ENCODE peak calls at places on chromosomes 7 and 10, in ten cellular contexts. O is uterus, B is GM06990, G is foreskin fibroblast, Q is mucosa of descending colon, W is omental fat pad, Y is adrenal gland, K is tibial nerve, R is Panc1, A is breast epithelium. D is an unnamed sample.

GRCh38 chr7:75737856-75738603 is 711 bp downstream of the HIP1 start:
- DNase-seq in Y (no peak), Q (no peak), A (no peak), R (no peak), W (no peak), G (peak; percentile 46), O (peak; percentile 35), K (no peak), B (no peak), D (no peak)

GRCh38 chr7:16891338-16891737 is 9.6 kb upstream of the AGR3 start:
- DNase-seq in R (peak; percentile 65), Q (peak; percentile 55), Y (no peak), G (peak; percentile 70), O (no peak), A (no peak), W (no peak), B (no peak), K (peak; percentile 13), D (peak; percentile 58)

GRCh38 chr7:69599211-69599878 is 1.1 kb downstream of the AUTS2 start:
- DNase-seq in Q (no peak), G (peak; percentile 10), Y (no peak), B (peak; percentile 29), K (no peak), A (no peak), O (peak; percentile 27), W (no peak), R (no peak), D (no peak)

GRCh38 chr10:125123363-125124113 is 36.8 kb downstream of the CTBP2 start:
- DNase-seq in A (peak; percentile 91), K (peak; percentile 59), O (peak; percentile 73), Q (peak; percentile 91), B (no peak), R (peak; percentile 60), W (no peak), G (peak; percentile 89), Y (peak; percentile 96), D (no peak)

GRCh38 chr10:80513106-80513505 is 24.6 kb upstream of the SH2D4B start:
- DNase-seq in R (no peak), A (no peak), K (no peak), Y (peak; percentile 39), O (no peak), B (no peak), Q (no peak), W (no peak), G (no peak), D (no peak)

GRCh38 chr7:47432988-47433895 is 148.7 kb downstream of the TNS3 start:
- DNase-seq in Y (no peak), O (no peak), A (no peak), K (no peak), Q (no peak), B (no peak), G (no peak), R (no peak), W (no peak), D (no peak)

GRCh38 chr10:132546567-132547420 is 9.2 kb downstream of the INPP5A start:
- DNase-seq in W (no peak), O (no peak), Y (no peak), K (no peak), R (no peak), A (no peak), B (no peak), Q (no peak), G (no peak), D (no peak)

GRCh38 chr10:9596368-9596920 is 1421.2 kb upstream of the CELF2 start:
- DNase-seq in K (no peak), Y (no peak), Q (no peak), O (no peak), G (peak; percentile 89), A (no peak), B (no peak), W (no peak), R (no peak), D (no peak)

GRCh38 chr10:34981834-34982233 is 108.3 kb downstream of the CUL2 start:
- DNase-seq in A (no peak), B (no peak), G (no peak), R (no peak), K (no peak), W (no peak), Q (no peak), Y (no peak), O (no peak), D (no peak)

GRCh38 chr10:34979938-34980337 is 110.2 kb downstream of the CUL2 start:
- DNase-seq in A (no peak), Y (no peak), K (no peak), B (no peak), W (no peak), G (no peak), Q (no peak), O (no peak), R (no peak), D (no peak)

GRCh38 chr10:34985146-34985545 is 105.0 kb downstream of the CUL2 start:
- DNase-seq in A (no peak), K (no peak), R (no peak), G (no peak), O (no peak), B (no peak), Q (no peak), Y (no peak), W (no peak), D (no peak)

GRCh38 chr10:34988397-34989067 is 101.6 kb downstream of the CUL2 start:
- DNase-seq in R (no peak), O (no peak), Y (no peak), W (no peak), G (no peak), A (no peak), K (no peak), Q (no peak), B (no peak), D (no peak)

DNA sequence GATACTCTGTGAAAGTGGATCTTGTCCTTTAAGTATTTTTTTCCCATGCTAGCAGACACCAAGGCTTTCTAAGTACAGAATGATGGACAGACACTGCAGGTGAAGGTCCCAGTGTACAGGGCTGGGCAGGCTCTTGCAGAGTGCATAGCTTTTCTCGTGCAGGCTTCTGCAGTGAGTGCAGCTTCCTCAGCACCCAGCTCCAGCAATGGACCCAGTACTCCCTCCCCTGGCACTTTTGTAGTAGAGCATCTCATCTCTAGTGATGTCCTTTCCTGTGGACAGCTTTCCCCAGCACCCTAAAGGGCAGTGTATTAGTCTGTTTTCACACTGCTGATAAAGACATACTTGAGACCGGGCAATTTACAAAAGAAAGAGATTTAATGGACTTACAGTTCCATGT is 104.3 kb downstream of the CUL2 start:
- DNase-seq in R (no peak), W (no peak), Y (no peak), O (no peak), K (no peak), B (no peak), G (no peak), Q (peak; percentile 23), A (no peak), D (peak; percentile 72)
- TF ChIP-seq CTCF in R (no peak), W (no peak), Y (no peak), O (no peak), K (no peak), B (no peak), G (peak; percentile 24), Q (no peak), A (no peak), D (peak; percentile 66)

GRCh38 chr10:28926932-28927331 is 249.6 kb downstream of the BAMBI start:
- DNase-seq in Y (no peak), K (no peak), W (no peak), B (no peak), R (no peak), Q (no peak), G (no peak), A (no peak), O (no peak), D (no peak)

GRCh38 chr10:28922127-28922526 is 244.8 kb downstream of the BAMBI start:
- DNase-seq in B (no peak), A (no peak), Y (no peak), K (no peak), R (no peak), Q (no peak), G (no peak), W (no peak), O (no peak), D (no peak)

GRCh38 chr10:28925154-28925663 is 247.9 kb downstream of the BAMBI start:
- DNase-seq in Q (no peak), K (no peak), W (no peak), O (peak; percentile 36), A (no peak), G (no peak), B (no peak), R (no peak), Y (no peak), D (no peak)

GRCh38 chr10:28922861-28923260 is 245.5 kb downstream of the BAMBI start:
- DNase-seq in K (no peak), O (no peak), Q (no peak), A (no peak), G (no peak), R (no peak), Y (no peak), B (no peak), W (no peak), D (no peak)

GRCh38 chr10:28924585-28925153 is 247.3 kb downstream of the BAMBI start:
- DNase-seq in A (no peak), O (no peak), R (no peak), B (no peak), Q (no peak), G (no peak), K (no peak), W (no peak), Y (no peak), D (no peak)
- TF ChIP-seq CTCF in A (no peak), O (no peak), R (no peak), B (no peak), Q (no peak), G (no peak), K (no peak), W (no peak), Y (no peak), D (no peak)

DNA sequence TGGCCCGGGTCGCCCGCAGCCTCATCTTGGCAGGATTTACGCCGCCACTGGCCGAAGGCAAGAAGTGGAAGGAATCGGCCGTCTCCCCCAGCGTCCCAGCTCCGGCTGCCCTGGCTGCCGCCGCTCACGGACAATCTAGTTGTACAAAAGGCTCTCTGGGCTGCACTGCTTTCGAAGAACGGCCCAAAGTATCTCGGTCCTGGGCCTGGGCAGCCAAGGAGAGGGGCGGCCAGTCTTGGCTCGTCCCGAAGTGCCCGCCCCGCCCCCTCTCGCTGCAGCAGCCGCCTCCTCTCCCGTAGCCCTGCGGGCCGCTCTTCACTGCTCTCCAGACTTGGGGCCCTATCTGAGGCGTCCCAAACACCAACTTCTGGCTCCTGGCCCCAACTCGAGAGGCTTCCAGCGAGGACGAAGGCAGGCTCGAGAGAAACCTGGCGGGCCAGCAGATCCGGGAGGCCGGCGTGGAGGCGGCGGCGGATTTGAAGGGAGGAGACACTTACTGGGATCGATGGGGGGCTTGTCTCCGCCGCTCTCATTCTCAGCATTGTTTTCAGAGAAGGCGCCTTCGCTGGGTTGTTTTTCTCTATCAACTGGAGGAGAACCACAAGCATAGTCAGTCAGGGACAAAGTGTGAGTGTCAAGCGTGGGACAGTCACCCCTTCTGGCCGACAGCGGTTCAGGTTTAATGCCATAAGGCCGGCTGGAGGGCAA is 802 bp downstream of the HOXA9 start:
- DNase-seq in G (no peak), B (no peak), R (no peak), O (peak; percentile 54), K (no peak), Q (no peak), A (no peak), Y (no peak), W (no peak), D (no peak)
- TF ChIP-seq CTCF in G (no peak), B (no peak), R (no peak), O (no peak), K (no peak), Q (no peak), A (no peak), Y (peak; percentile 9), W (no peak), D (no peak)

GRCh38 chr7:6244021-6244420 is 28.4 kb downstream of the CYTH3 start:
- DNase-seq in K (no peak), O (no peak), W (no peak), B (no peak), R (no peak), Y (no peak), A (no peak), G (no peak), Q (no peak), D (no peak)

GRCh38 chr7:6241607-6241973 is 30.8 kb downstream of the CYTH3 start:
- DNase-seq in R (no peak), K (no peak), Q (no peak), W (no peak), A (no peak), O (no peak), B (no peak), Y (no peak), G (no peak), D (no peak)

GRCh38 chr7:6246257-6246917 is 26.0 kb downstream of the CYTH3 start:
- DNase-seq in B (no peak), A (no peak), G (peak; percentile 57), O (no peak), Y (no peak), K (no peak), Q (no peak), W (no peak), R (no peak), D (no peak)

GRCh38 chr7:6243168-6243567 is 29.3 kb downstream of the CYTH3 start:
- DNase-seq in A (no peak), R (no peak), B (no peak), Q (no peak), O (no peak), G (no peak), W (no peak), Y (no peak), K (no peak), D (no peak)

DNA sequence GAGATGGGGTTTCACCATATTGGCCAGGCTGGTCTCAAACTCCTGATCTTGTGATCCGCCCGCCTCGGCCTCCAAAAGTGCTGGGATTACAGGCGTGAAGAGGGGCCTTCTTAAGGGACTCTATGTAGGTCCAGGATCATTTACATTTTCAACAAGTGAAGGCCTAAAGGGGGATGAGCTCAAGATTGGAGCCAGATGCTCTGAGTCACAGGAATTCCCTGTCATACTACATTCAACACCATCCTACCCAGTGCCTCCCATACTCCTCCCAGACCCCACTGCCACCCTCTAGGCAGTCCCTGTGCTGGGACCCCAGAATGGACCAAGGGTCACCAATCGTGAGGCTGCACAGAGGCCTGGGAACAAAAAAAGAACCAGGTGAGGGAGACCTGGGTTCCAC is 29.9 kb downstream of the CYTH3 start:
- DNase-seq in Y (no peak), R (no peak), G (peak; percentile 82), B (no peak), Q (no peak), A (no peak), W (no peak), O (no peak), K (no peak), D (no peak)
- TF ChIP-seq CTCF in Y (no peak), R (no peak), G (no peak), B (no peak), Q (no peak), A (no peak), W (no peak), O (no peak), K (no peak), D (no peak)